ENCODE peak calls at places on chromosomes 11 and 22, in eight cellular contexts. S is ecto neural progenitor cell; G is hippocampal formation; H is uterus; U is activated naive CD8-positive, alpha-beta T cell treated with anti-CD3 and anti-CD28 coated beads for 36 hours; X is left colon; Q is RWPE1; T is D341Med. N is an unnamed sample.

GRCh38 chr11:120324932-120325810 is at the start of gene TLCD5:
- DNase-seq in X (peak; percentile 45), S (peak; percentile 90), Q (no peak), H (peak; percentile 72), G (peak; percentile 57), T (peak; percentile 87), U (peak; percentile 55), N (no peak)

GRCh38 chr11:92852203-92852602 is 117.2 kb upstream of the MTNR1B start:
- DNase-seq in X (no peak), G (no peak), Q (no peak), H (no peak), U (no peak), S (no peak), T (no peak), N (no peak)

GRCh38 chr11:110966131-110966530 is 253.9 kb upstream of the ARHGAP20 start:
- DNase-seq in Q (no peak), S (no peak), H (no peak), X (no peak), T (no peak), G (no peak), U (no peak), N (no peak)

GRCh38 chr11:64233913-64234839 is at the start of gene VEGFB:
- DNase-seq in Q (no peak), S (peak; percentile 66), T (peak; percentile 85), H (peak; percentile 80), U (peak; percentile 76), G (peak; percentile 18), X (peak; percentile 79), N (peak; percentile 75)

GRCh38 chr11:45650166-45651095 is 15.0 kb downstream of the CHST1 start:
- DNase-seq in U (no peak), T (peak; percentile 24), Q (no peak), X (no peak), S (peak; percentile 41), H (no peak), G (no peak), N (no peak)

GRCh38 chr11:61378713-61379313 is 13.6 kb upstream of the TMEM216 start:
- DNase-seq in T (no peak), U (no peak), Q (peak; percentile 92), S (no peak), X (no peak), H (peak; percentile 57), G (no peak), N (no peak)

GRCh38 chr22:29813563-29813962 is 24.5 kb downstream of the ASCC2 start:
- DNase-seq in G (no peak), T (no peak), U (no peak), S (no peak), Q (peak; percentile 30), X (no peak), H (no peak), N (no peak)

GRCh38 chr11:75050516-75050915 is 46.2 kb downstream of the OR2AT4 start:
- DNase-seq in S (no peak), X (no peak), T (no peak), U (no peak), G (no peak), H (no peak), Q (no peak), N (no peak)

GRCh38 chr11:123137496-123138270 is 57.4 kb downstream of the CLMP start:
- DNase-seq in S (peak; percentile 81), G (no peak), H (peak; percentile 79), T (no peak), X (peak; percentile 49), Q (no peak), U (no peak), N (no peak)

GRCh38 chr22:39122772-39123470 is 25.9 kb downstream of the APOBEC3H start:
- DNase-seq in X (no peak), G (no peak), Q (no peak), U (no peak), H (no peak), T (peak; percentile 26), S (no peak), N (no peak)

GRCh38 chr11:1934326-1935155 is 12.6 kb upstream of the MRPL23 start:
- DNase-seq in Q (no peak), U (no peak), H (peak; percentile 12), S (no peak), X (no peak), G (no peak), T (no peak), N (no peak)

GRCh38 chr11:83502041-83502440 is 215.9 kb upstream of the CCDC90B start:
- DNase-seq in T (no peak), S (no peak), Q (peak; percentile 1), H (no peak), G (no peak), U (no peak), X (no peak), N (no peak)

GRCh38 chr11:96338910-96339703 is 3.9 kb downstream of the MAML2 start:
- DNase-seq in X (peak; percentile 45), H (no peak), G (peak; percentile 96), Q (no peak), S (no peak), T (no peak), U (peak; percentile 52), N (peak; percentile 9)

GRCh38 chr11:13278620-13279486 is 1.3 kb downstream of the BMAL1 start:
- DNase-seq in H (no peak), T (peak; percentile 48), Q (no peak), X (peak; percentile 21), G (no peak), S (peak; percentile 60), U (peak; percentile 22), N (no peak)

GRCh38 chr11:131737357-131737756 is 366.9 kb downstream of the NTM start:
- DNase-seq in G (no peak), U (no peak), X (no peak), T (no peak), H (no peak), S (no peak), Q (no peak), N (no peak)

GRCh38 chr22:20865869-20866445 is 7.2 kb downstream of the SNAP29 start:
- DNase-seq in X (no peak), U (no peak), Q (no peak), H (no peak), G (no peak), S (no peak), T (no peak), N (no peak)

GRCh38 chr11:20016526-20016925 is 143.7 kb downstream of the DBX1 start:
- DNase-seq in G (no peak), Q (no peak), H (no peak), S (no peak), T (no peak), X (no peak), U (no peak), N (no peak)

GRCh38 chr11:63804259-63804658 is 9.0 kb upstream of the SPINDOC start:
- DNase-seq in X (peak; percentile 37), Q (peak; percentile 46), T (no peak), S (no peak), G (no peak), H (no peak), U (no peak), N (no peak)

GRCh38 chr11:75200051-75200450 is 40.5 kb upstream of the TPBGL start:
- DNase-seq in G (no peak), U (no peak), T (no peak), X (no peak), H (no peak), S (no peak), Q (no peak), N (no peak)

GRCh38 chr22:31537019-31537535 is 40.7 kb downstream of the SFI1 start:
- DNase-seq in T (no peak), S (no peak), Q (no peak), H (no peak), G (no peak), X (no peak), U (peak; percentile 52), N (no peak)